ENCODE peak calls at places on chromosomes 4 and X, in seven cellular contexts. F is GM12878, M is HepG2, S is SK-N-SH, U is GM12891, N is H1, V is K562. T is an unnamed sample.

GRCh38 chrX:114924846-114925245 is 92.6 kb downstream of the IL13RA2 start:
- DNase-seq in F (no peak), M (no peak), S (no peak), U (no peak), N (no peak), V (no peak), T (no peak)

GRCh38 chr4:186846426-186846825 is 122.8 kb upstream of the FAT1 start:
- DNase-seq in F (no peak), M (no peak), S (no peak), U (no peak), N (no peak), V (no peak), T (no peak)

GRCh38 chr4:33930497-33930896 is 2313.8 kb downstream of the ARAP2 start:
- DNase-seq in F (no peak), M (no peak), S (no peak), U (no peak), N (no peak), V (no peak), T (no peak)

GRCh38 chr4:42151568-42152506 is 618 bp downstream of the BEND4 start:
- DNase-seq in F (no peak), M (no peak), S (peak), U (peak), N (peak), V (no peak), T (peak)

GRCh38 chr4:69470561-69470960 is 25.1 kb downstream of the UGT2B4 start:
- DNase-seq in F (no peak), M (no peak), S (peak), U (no peak), N (no peak), V (no peak), T (no peak)

GRCh38 chrX:9372866-9373265 is 92.0 kb upstream of the TBL1X start:
- DNase-seq in F (no peak), M (no peak), S (no peak), U (no peak), N (no peak), V (no peak), T (no peak)

GRCh38 chr4:183912585-183912984 is 7.5 kb downstream of the STOX2 start:
- DNase-seq in F (no peak), M (no peak), S (no peak), U (no peak), N (no peak), V (no peak), T (no peak)

GRCh38 chr4:19381068-19381467 is 870.6 kb upstream of the SLIT2 start:
- DNase-seq in F (no peak), M (no peak), S (no peak), U (no peak), N (no peak), V (no peak), T (no peak)

GRCh38 chr4:79996950-79997349 is 76.1 kb downstream of the ANTXR2 start:
- DNase-seq in F (no peak), M (no peak), S (no peak), U (no peak), N (no peak), V (no peak), T (no peak)

GRCh38 chr4:123784626-123785025 is 388.0 kb downstream of the SPRY1 start:
- DNase-seq in F (no peak), M (no peak), S (no peak), U (no peak), N (no peak), V (no peak), T (no peak)

GRCh38 chrX:110108381-110108796 is 105.5 kb downstream of the TMEM164 start:
- DNase-seq in F (no peak), M (no peak), S (no peak), U (no peak), N (no peak), V (no peak), T (no peak)

GRCh38 chr4:57114973-57115372 is 4.8 kb upstream of the IGFBP7 start:
- DNase-seq in F (no peak), M (no peak), S (no peak), U (no peak), N (no peak), V (no peak), T (no peak)

GRCh38 chrX:121102101-121102500 is 54.7 kb downstream of the GLUD2 start:
- DNase-seq in F (no peak), M (no peak), S (no peak), U (no peak), N (no peak), V (no peak), T (no peak)

GRCh38 chr4:167779280-167779679 is 313.1 kb upstream of the ANXA10 start:
- DNase-seq in F (no peak), M (no peak), S (no peak), U (no peak), N (no peak), V (no peak), T (no peak)

GRCh38 chrX:14896273-14896672 is 23.1 kb downstream of the MOSPD2 start:
- DNase-seq in F (no peak), M (no peak), S (no peak), U (no peak), N (no peak), V (no peak), T (no peak)

GRCh38 chr4:140049024-140049923 is 104.7 kb downstream of the MAML3 start:
- DNase-seq in F (no peak), M (peak), S (peak), U (no peak), N (no peak), V (no peak), T (peak)

GRCh38 chr4:82753725-82754410 is 44.7 kb downstream of the SCD5 start:
- DNase-seq in F (no peak), M (no peak), S (no peak), U (no peak), N (no peak), V (no peak), T (no peak)

GRCh38 chrX:103697687-103698086 is 11.2 kb upstream of the MORF4L2 start:
- DNase-seq in F (no peak), M (no peak), S (no peak), U (no peak), N (no peak), V (no peak), T (no peak)

GRCh38 chr4:57426779-57427395 is 316.7 kb upstream of the IGFBP7 start:
- DNase-seq in F (no peak), M (peak), S (peak), U (peak), N (peak), V (peak), T (peak)

GRCh38 chr4:113300384-113301011 is 251.0 kb downstream of the ANK2 start:
- DNase-seq in F (no peak), M (peak), S (no peak), U (no peak), N (no peak), V (no peak), T (no peak)

GRCh38 chr4:139774759-139775487 is 109.3 kb downstream of the MGST2 start:
- DNase-seq in F (no peak), M (no peak), S (peak), U (no peak), N (no peak), V (no peak), T (no peak)

GRCh38 chr4:126180642-126181041 is 865.9 kb downstream of the FAT4 start:
- DNase-seq in F (no peak), M (no peak), S (no peak), U (no peak), N (no peak), V (no peak), T (no peak)

GRCh38 chr4:7426525-7427171 is 8.1 kb downstream of the PSAPL1 start:
- DNase-seq in F (no peak), M (no peak), S (peak), U (no peak), N (no peak), V (no peak), T (peak)

GRCh38 chr4:7425591-7426468 is 8.9 kb downstream of the PSAPL1 start:
- DNase-seq in F (no peak), M (no peak), S (peak), U (no peak), N (no peak), V (no peak), T (no peak)

GRCh38 chr4:7428261-7429068 is 6.3 kb downstream of the PSAPL1 start:
- DNase-seq in F (no peak), M (no peak), S (peak), U (no peak), N (no peak), V (no peak), T (no peak)

GRCh38 chr4:7429069-7429416 is 5.7 kb downstream of the PSAPL1 start:
- DNase-seq in F (no peak), M (no peak), S (peak), U (no peak), N (no peak), V (no peak), T (no peak)

DNA sequence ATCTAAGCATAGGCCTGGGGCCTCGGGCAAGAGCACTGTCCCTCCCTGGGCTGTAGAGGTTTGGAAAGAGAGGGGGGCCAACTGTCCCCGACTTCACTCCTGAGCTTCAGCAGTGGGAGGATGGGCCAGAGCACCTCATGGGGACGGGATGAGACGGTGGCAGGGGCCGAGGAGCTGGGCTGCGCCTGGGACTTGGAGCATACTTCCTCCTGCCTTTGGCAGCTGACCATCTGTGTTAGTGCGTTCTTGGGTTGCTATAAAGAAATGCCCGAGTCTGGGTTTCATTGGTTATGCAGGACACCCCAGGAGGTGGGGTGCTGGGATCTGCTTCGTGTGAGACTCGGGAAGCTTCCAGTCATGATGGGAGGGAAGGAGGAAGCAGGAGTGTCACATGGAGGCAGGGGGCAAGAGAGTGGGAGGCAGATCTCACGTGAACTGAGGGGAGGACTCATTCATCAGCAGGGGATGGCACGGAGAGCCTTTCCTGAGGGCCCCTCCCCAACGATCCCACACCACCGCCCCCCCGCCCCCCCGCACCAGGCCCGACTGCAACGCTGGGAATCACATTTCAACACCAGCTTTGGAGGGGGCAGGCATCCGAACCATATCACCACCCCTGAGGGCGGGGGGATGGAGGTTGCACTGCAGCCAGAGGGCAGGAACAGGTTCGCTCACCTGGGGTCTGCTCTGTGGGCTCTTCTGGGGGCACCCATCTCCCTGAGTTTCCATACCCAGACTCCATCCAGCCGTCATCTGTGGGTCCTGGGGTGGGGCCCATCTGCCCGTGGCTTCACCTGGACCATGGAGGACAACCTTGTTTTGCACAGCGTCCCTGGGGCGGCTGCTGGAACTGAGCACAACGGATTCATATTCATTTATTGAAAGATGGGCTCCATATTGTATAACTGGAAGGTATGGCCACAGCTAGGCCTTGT is 7.1 kb downstream of the PSAPL1 start:
- DNase-seq in F (no peak), M (no peak), S (peak), U (no peak), N (no peak), V (no peak), T (peak)
- TF ChIP-seq TAF1 in F (no peak), M (no peak), S (no peak), U (no peak), N (no peak), V (no peak), T (no peak)

DNA sequence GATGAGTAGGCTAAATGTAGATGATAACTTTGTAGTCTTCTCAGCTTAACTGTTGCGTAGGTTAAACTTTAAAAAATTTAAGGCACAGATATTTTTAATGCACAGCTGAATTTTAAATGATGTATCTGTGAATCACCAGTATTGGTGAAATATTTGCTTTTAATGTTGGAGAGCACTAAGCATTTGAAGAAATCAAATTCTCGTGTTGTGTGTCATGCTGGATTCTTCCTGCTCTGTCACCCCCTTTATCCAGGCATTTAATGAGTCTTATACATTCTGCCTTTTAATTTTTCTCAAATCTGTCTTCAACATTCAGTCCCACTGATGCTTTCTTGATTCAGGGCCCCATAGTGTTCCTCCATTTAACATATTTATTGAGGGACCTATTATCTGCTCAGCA is 76.7 kb downstream of the SLC4A4 start:
- DNase-seq in F (no peak), M (no peak), S (no peak), U (no peak), N (no peak), V (no peak), T (no peak)
- TF ChIP-seq TAF1 in F (no peak), M (no peak), S (no peak), U (no peak), N (no peak), V (no peak), T (no peak)

DNA sequence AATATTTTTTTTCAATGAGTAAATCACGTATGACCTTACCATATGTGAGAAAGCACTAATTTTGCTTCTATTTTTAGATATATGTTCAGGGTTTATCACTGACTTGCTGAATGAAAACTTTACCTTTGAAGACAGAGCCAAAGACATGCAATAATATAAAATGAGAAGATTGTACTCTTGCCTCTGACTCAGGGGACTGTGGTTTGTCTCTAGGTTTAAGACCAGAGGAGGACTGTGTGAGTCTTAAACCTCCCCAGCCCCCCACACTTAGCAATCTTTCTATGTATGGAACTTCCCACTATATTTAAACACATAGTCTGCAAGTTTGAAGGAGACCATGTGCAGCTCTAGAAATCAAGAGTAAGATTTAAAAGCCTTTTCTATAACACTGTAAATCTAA is 368.7 kb upstream of the FAM241A start:
- DNase-seq in F (no peak), M (no peak), S (no peak), U (no peak), N (no peak), V (no peak), T (no peak)
- TF ChIP-seq TAF1 in F (no peak), M (no peak), S (no peak), U (no peak), N (no peak), V (no peak), T (no peak)

GRCh38 chr4:53914313-53915016 is 149.9 kb downstream of the CHIC2 start:
- DNase-seq in F (no peak), M (no peak), S (no peak), U (no peak), N (no peak), V (no peak), T (no peak)
- TF ChIP-seq TAF1 in F (no peak), M (no peak), S (no peak), U (no peak), N (no peak), V (no peak), T (no peak)

DNA sequence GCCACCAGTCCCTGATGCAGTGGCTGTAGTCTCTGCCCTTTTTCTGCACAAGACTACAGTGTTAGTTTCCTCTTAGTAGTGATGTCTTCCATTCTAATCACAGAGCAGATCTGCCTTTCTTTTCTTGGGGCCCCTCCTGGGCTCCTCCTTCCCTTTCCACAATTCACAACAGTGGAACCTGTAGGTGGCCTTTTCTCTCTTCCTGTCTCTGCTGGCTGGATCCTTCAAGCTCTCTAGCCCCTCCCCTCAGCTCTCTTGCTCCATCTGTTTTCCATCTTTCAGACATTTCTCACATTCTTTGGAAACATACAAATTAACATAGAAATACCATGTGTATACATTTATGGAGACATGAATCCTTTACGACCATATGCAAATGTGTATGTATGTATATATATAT is 284 bp upstream of the SPIN2A start:
- DNase-seq in F (no peak), M (no peak), S (no peak), U (no peak), N (no peak), V (no peak), T (no peak)
- TF ChIP-seq TAF1 in F (no peak), M (no peak), S (no peak), U (no peak), N (no peak), V (no peak), T (no peak)

DNA sequence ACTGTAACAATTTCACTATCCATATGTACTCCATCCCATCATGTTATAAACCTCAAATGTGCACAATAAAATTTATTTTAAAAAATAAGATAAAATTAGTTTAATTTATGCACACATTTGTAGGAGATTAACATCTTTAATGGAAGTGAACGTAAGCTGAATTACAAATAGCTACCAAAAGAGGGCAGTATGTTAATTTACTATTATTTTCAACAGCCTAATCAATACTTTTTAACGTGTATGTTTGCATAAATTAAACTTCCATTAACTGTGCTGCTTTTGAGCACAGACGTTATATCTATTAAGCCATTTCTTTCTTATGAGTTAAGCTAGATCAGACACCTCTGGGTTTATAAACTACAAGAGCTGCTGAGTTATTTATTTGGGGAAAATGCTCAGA is 56.5 kb upstream of the PHKA2 start:
- DNase-seq in F (no peak), M (no peak), S (no peak), U (no peak), N (no peak), V (no peak), T (no peak)
- TF ChIP-seq TAF1 in F (no peak), M (no peak), S (no peak), U (no peak), N (no peak), V (no peak), T (no peak)

DNA sequence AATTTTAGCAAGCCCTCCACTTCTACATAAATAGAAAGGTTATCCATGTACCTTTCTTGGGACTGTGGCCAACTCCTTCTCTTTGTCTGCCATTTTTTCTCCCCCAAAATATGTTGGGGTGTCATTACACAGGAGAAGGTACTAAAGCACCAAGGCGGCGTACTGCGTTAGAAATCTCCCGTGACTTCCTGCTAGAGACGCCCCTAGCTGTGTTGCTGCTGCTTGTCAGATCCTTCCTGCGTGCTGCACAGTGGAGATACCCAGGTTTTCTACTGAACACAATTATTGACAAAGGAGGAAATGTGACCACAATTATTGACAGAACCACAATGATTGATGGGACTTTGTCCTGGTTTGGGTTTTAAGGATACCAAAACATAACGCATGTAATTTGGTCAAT is 97.7 kb downstream of the EFHC2 start:
- DNase-seq in F (no peak), M (no peak), S (no peak), U (no peak), N (no peak), V (no peak), T (no peak)
- TF ChIP-seq TAF1 in F (no peak), M (no peak), S (no peak), U (no peak), N (no peak), V (no peak), T (no peak)

GRCh38 chr4:120948382-120948781 is 25.9 kb upstream of the PRDM5 start:
- DNase-seq in F (no peak), M (no peak), S (no peak), U (no peak), N (no peak), V (no peak), T (no peak)
- TF ChIP-seq TAF1 in F (no peak), M (no peak), S (no peak), U (no peak), N (no peak), V (no peak), T (no peak)